ENCODE peak calls at places on chromosomes 12 and 14, in eight cellular contexts. One of them, this sample, is unnamed.

GRCh38 chr14:39102969-39103957 is at the start of gene SEC23A:
- DNase-seq in endothelial cell: peak
- DNase-seq in BE2C: peak
- DNase-seq in GM12878: no peak
- DNase-seq in AG09319: peak
- DNase-seq in fibroblast of the aortic adventitia: peak
- DNase-seq in GM12864: peak
- DNase-seq in foreskin fibroblast: peak
- DNase-seq in this sample: peak

GRCh38 chr14:95162641-95163040 is 5.3 kb upstream of the DICER1 start:
- DNase-seq in GM12878: no peak
- DNase-seq in BE2C: no peak
- DNase-seq in foreskin fibroblast: no peak
- DNase-seq in AG09319: no peak
- DNase-seq in fibroblast of the aortic adventitia: no peak
- DNase-seq in GM12864: no peak
- DNase-seq in endothelial cell: no peak
- DNase-seq in this sample: no peak

GRCh38 chr12:20865873-20866272 is 55.4 kb downstream of the SLCO1B3 start:
- DNase-seq in AG09319: no peak
- DNase-seq in endothelial cell: no peak
- DNase-seq in fibroblast of the aortic adventitia: peak
- DNase-seq in BE2C: no peak
- DNase-seq in GM12864: no peak
- DNase-seq in GM12878: no peak
- DNase-seq in foreskin fibroblast: no peak
- DNase-seq in this sample: no peak

GRCh38 chr12:3752741-3753486 is at the start of gene CRACR2A:
- DNase-seq in AG09319: no peak
- DNase-seq in foreskin fibroblast: peak
- DNase-seq in BE2C: peak
- DNase-seq in fibroblast of the aortic adventitia: peak
- DNase-seq in endothelial cell: peak
- DNase-seq in GM12864: peak
- DNase-seq in GM12878: peak
- DNase-seq in this sample: peak

GRCh38 chr12:1326258-1326657 is 268.1 kb downstream of the FBXL14 start:
- DNase-seq in endothelial cell: no peak
- DNase-seq in GM12864: no peak
- DNase-seq in AG09319: no peak
- DNase-seq in BE2C: no peak
- DNase-seq in foreskin fibroblast: no peak
- DNase-seq in GM12878: no peak
- DNase-seq in fibroblast of the aortic adventitia: no peak
- DNase-seq in this sample: no peak

GRCh38 chr14:75340921-75341320 is 62.3 kb downstream of the FOS start:
- DNase-seq in GM12878: no peak
- DNase-seq in endothelial cell: no peak
- DNase-seq in GM12864: no peak
- DNase-seq in fibroblast of the aortic adventitia: no peak
- DNase-seq in AG09319: no peak
- DNase-seq in BE2C: peak
- DNase-seq in foreskin fibroblast: peak
- DNase-seq in this sample: no peak

GRCh38 chr14:35114036-35114435 is 7.8 kb downstream of the PPP2R3C start:
- DNase-seq in foreskin fibroblast: peak
- DNase-seq in GM12878: no peak
- DNase-seq in endothelial cell: no peak
- DNase-seq in fibroblast of the aortic adventitia: no peak
- DNase-seq in AG09319: no peak
- DNase-seq in GM12864: no peak
- DNase-seq in BE2C: no peak
- DNase-seq in this sample: no peak

GRCh38 chr12:123139926-123140674 is 10.8 kb downstream of the PITPNM2 start:
- DNase-seq in foreskin fibroblast: peak
- DNase-seq in GM12864: no peak
- DNase-seq in AG09319: no peak
- DNase-seq in GM12878: no peak
- DNase-seq in endothelial cell: no peak
- DNase-seq in BE2C: no peak
- DNase-seq in fibroblast of the aortic adventitia: peak
- DNase-seq in this sample: peak

GRCh38 chr14:101849640-101850039 is 88.1 kb downstream of the PPP2R5C start:
- DNase-seq in GM12878: no peak
- DNase-seq in BE2C: no peak
- DNase-seq in AG09319: no peak
- DNase-seq in fibroblast of the aortic adventitia: no peak
- DNase-seq in endothelial cell: no peak
- DNase-seq in foreskin fibroblast: no peak
- DNase-seq in GM12864: no peak
- DNase-seq in this sample: no peak

GRCh38 chr12:93616584-93617101 is 44.2 kb downstream of the SOCS2 start:
- DNase-seq in GM12878: no peak
- DNase-seq in GM12864: no peak
- DNase-seq in fibroblast of the aortic adventitia: peak
- DNase-seq in endothelial cell: no peak
- DNase-seq in BE2C: no peak
- DNase-seq in AG09319: no peak
- DNase-seq in foreskin fibroblast: peak
- DNase-seq in this sample: no peak

GRCh38 chr14:20754308-20754707 is 8.6 kb downstream of the EDDM3A start:
- DNase-seq in fibroblast of the aortic adventitia: no peak
- DNase-seq in foreskin fibroblast: no peak
- DNase-seq in GM12878: no peak
- DNase-seq in endothelial cell: no peak
- DNase-seq in BE2C: no peak
- DNase-seq in GM12864: no peak
- DNase-seq in AG09319: no peak
- DNase-seq in this sample: no peak

GRCh38 chr12:41932470-41932991 is 212.1 kb downstream of the GXYLT1 start:
- DNase-seq in GM12864: no peak
- DNase-seq in fibroblast of the aortic adventitia: peak
- DNase-seq in BE2C: peak
- DNase-seq in foreskin fibroblast: peak
- DNase-seq in GM12878: no peak
- DNase-seq in AG09319: no peak
- DNase-seq in endothelial cell: peak
- DNase-seq in this sample: peak

GRCh38 chr12:102913453-102914226 is 3.4 kb downstream of the PAH start:
- DNase-seq in AG09319: no peak
- DNase-seq in endothelial cell: no peak
- DNase-seq in BE2C: no peak
- DNase-seq in GM12878: no peak
- DNase-seq in fibroblast of the aortic adventitia: no peak
- DNase-seq in GM12864: no peak
- DNase-seq in foreskin fibroblast: no peak
- DNase-seq in this sample: no peak

GRCh38 chr12:77630341-77630740 is 200.4 kb upstream of the NAV3 start:
- DNase-seq in foreskin fibroblast: no peak
- DNase-seq in GM12878: no peak
- DNase-seq in BE2C: no peak
- DNase-seq in AG09319: no peak
- DNase-seq in endothelial cell: no peak
- DNase-seq in fibroblast of the aortic adventitia: no peak
- DNase-seq in GM12864: no peak
- DNase-seq in this sample: no peak

GRCh38 chr14:65098586-65098985 is 3.7 kb downstream of the MAX start:
- DNase-seq in BE2C: no peak
- DNase-seq in foreskin fibroblast: no peak
- DNase-seq in fibroblast of the aortic adventitia: peak
- DNase-seq in GM12878: peak
- DNase-seq in GM12864: peak
- DNase-seq in AG09319: no peak
- DNase-seq in endothelial cell: no peak
- DNase-seq in this sample: no peak

GRCh38 chr12:59067068-59067467 is 146.8 kb upstream of the LRIG3 start:
- DNase-seq in endothelial cell: no peak
- DNase-seq in AG09319: no peak
- DNase-seq in foreskin fibroblast: peak
- DNase-seq in fibroblast of the aortic adventitia: peak
- DNase-seq in BE2C: no peak
- DNase-seq in GM12864: no peak
- DNase-seq in GM12878: no peak
- DNase-seq in this sample: no peak

DNA sequence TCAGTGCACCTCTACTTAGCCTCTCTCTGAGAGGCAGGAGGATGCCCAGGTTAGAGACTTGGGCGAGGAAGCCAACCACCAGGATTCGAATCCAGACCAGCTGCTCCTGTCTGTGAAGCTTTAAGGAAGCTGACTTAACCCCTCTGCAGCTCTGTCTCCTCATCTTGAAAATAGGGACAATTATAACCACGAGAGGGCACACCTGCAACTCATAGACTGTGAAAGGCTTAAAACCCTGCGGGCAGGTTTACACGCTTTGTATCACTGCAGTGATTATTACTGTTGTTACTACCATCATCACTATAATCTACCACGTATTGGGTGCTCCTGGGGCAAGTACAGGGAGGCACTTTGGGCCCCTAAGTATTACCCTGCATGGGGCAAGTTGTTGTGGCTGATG is 379.8 kb downstream of the VRK1 start:
- DNase-seq in endothelial cell: peak
- DNase-seq in GM12878: no peak
- DNase-seq in foreskin fibroblast: no peak
- DNase-seq in GM12864: no peak
- DNase-seq in AG09319: no peak
- DNase-seq in fibroblast of the aortic adventitia: no peak
- DNase-seq in BE2C: peak
- DNase-seq in this sample: no peak
- TF ChIP-seq CTCF in endothelial cell: no peak
- TF ChIP-seq CTCF in GM12878: peak
- TF ChIP-seq CTCF in foreskin fibroblast: no peak
- TF ChIP-seq CTCF in GM12864: peak
- TF ChIP-seq CTCF in AG09319: no peak
- TF ChIP-seq CTCF in fibroblast of the aortic adventitia: no peak
- TF ChIP-seq CTCF in BE2C: peak
- TF ChIP-seq CTCF in this sample: no peak

GRCh38 chr12:31362759-31363415 is 36.9 kb upstream of the SINHCAF start:
- DNase-seq in BE2C: no peak
- DNase-seq in GM12864: peak
- DNase-seq in endothelial cell: no peak
- DNase-seq in GM12878: peak
- DNase-seq in fibroblast of the aortic adventitia: no peak
- DNase-seq in AG09319: no peak
- DNase-seq in foreskin fibroblast: no peak
- DNase-seq in this sample: no peak
- TF ChIP-seq CTCF in BE2C: no peak
- TF ChIP-seq CTCF in GM12864: peak
- TF ChIP-seq CTCF in endothelial cell: no peak
- TF ChIP-seq CTCF in GM12878: peak
- TF ChIP-seq CTCF in fibroblast of the aortic adventitia: no peak
- TF ChIP-seq CTCF in AG09319: no peak
- TF ChIP-seq CTCF in foreskin fibroblast: no peak
- TF ChIP-seq CTCF in this sample: no peak

DNA sequence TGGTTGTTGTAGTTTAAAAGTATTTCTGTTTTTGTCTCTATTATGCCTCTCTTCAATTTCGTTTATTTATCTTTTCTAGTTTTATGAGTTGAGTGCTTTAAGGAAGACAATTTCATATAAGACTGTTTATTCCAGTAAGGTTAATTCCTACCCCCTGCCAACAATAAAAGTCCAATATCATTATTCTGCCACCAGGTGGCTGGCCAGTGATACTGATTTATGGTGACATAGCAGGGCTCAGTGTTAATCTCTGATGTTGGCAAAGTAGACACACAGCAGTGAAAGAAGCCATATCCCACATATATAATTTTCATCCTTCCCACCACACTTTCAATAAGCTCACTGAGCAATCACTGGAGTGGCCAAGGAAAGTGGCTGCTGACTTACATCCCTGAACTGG is 69.0 kb upstream of the BMP4 start:
- DNase-seq in BE2C: peak
- DNase-seq in foreskin fibroblast: peak
- DNase-seq in GM12864: no peak
- DNase-seq in GM12878: no peak
- DNase-seq in endothelial cell: no peak
- DNase-seq in AG09319: no peak
- DNase-seq in fibroblast of the aortic adventitia: peak
- DNase-seq in this sample: no peak
- TF ChIP-seq CTCF in BE2C: peak
- TF ChIP-seq CTCF in foreskin fibroblast: peak
- TF ChIP-seq CTCF in GM12864: peak
- TF ChIP-seq CTCF in GM12878: no peak
- TF ChIP-seq CTCF in endothelial cell: peak
- TF ChIP-seq CTCF in AG09319: peak
- TF ChIP-seq CTCF in fibroblast of the aortic adventitia: peak
- TF ChIP-seq CTCF in this sample: no peak

GRCh38 chr12:4809013-4809448 is 88.8 kb downstream of the GALNT8 start:
- DNase-seq in foreskin fibroblast: no peak
- DNase-seq in BE2C: no peak
- DNase-seq in endothelial cell: peak
- DNase-seq in AG09319: no peak
- DNase-seq in GM12864: no peak
- DNase-seq in GM12878: no peak
- DNase-seq in fibroblast of the aortic adventitia: no peak
- DNase-seq in this sample: peak

GRCh38 chr12:4807813-4808212 is 87.6 kb downstream of the GALNT8 start:
- DNase-seq in AG09319: no peak
- DNase-seq in foreskin fibroblast: no peak
- DNase-seq in GM12878: no peak
- DNase-seq in BE2C: no peak
- DNase-seq in GM12864: no peak
- DNase-seq in fibroblast of the aortic adventitia: no peak
- DNase-seq in endothelial cell: no peak
- DNase-seq in this sample: no peak

GRCh38 chr12:4807116-4807783 is 87.0 kb downstream of the GALNT8 start:
- DNase-seq in AG09319: no peak
- DNase-seq in GM12864: no peak
- DNase-seq in endothelial cell: no peak
- DNase-seq in foreskin fibroblast: no peak
- DNase-seq in BE2C: no peak
- DNase-seq in GM12878: no peak
- DNase-seq in fibroblast of the aortic adventitia: no peak
- DNase-seq in this sample: no peak

GRCh38 chr12:4810219-4810671 is 90.0 kb downstream of the GALNT8 start:
- DNase-seq in AG09319: no peak
- DNase-seq in GM12878: no peak
- DNase-seq in endothelial cell: no peak
- DNase-seq in BE2C: no peak
- DNase-seq in GM12864: no peak
- DNase-seq in fibroblast of the aortic adventitia: no peak
- DNase-seq in foreskin fibroblast: no peak
- DNase-seq in this sample: no peak

DNA sequence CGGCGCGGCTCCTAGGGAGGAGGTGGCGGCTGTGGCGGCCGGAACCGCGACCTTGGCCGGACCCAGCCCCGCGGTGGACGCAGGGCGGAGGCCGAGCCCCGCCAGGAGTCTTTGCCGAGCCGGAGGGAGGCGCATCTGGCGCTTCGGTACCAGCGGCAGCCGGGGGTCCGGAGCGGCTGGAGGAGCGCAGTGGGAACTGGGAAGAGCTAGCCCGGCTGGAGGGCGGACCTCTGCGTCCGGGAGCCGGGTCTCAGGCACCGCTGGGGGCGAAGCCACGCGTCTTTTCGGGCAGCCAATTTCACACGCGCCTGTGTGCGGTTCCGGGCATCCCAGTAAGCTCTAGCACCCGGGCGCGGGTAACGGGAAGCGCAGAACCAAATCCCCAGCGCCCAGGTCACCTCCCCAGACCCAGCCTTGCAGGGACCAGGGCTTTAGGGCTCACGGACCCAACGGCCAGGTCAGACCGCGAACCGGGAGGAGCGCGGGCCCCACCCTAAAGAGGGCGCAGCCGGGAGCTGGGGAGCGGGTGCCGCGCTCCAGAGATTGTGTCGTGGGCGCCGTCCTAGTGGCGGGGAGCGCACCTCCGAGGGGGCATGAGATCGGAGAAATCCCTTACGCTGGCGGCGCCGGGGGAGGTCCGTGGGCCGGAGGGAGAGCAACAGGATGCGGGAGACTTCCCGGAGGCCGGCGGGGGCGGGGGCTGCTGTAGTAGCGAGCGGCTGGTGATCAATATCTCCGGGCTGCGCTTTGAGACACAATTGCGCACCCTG is 89.4 kb downstream of the GALNT8 start:
- DNase-seq in BE2C: no peak
- DNase-seq in fibroblast of the aortic adventitia: no peak
- DNase-seq in GM12864: no peak
- DNase-seq in endothelial cell: peak
- DNase-seq in foreskin fibroblast: peak
- DNase-seq in AG09319: no peak
- DNase-seq in GM12878: no peak
- DNase-seq in this sample: peak
- TF ChIP-seq CTCF in BE2C: no peak
- TF ChIP-seq CTCF in fibroblast of the aortic adventitia: no peak
- TF ChIP-seq CTCF in GM12864: no peak
- TF ChIP-seq CTCF in endothelial cell: no peak
- TF ChIP-seq CTCF in foreskin fibroblast: no peak
- TF ChIP-seq CTCF in AG09319: no peak
- TF ChIP-seq CTCF in GM12878: no peak
- TF ChIP-seq CTCF in this sample: no peak

This sample was measured in glutamatergic neuron.